ENCODE peak calls at places on chromosomes 5 and 9, in nine cellular contexts. One of them, this sample, is unnamed.

GRCh38 chr5:79512692-79513518 is 1.0 kb downstream of the HOMER1 start:
- DNase-seq in GM12878: no peak
- DNase-seq in A549: peak
- DNase-seq in sigmoid colon: no peak
- DNase-seq in tibial nerve: no peak
- DNase-seq in transverse colon: no peak
- DNase-seq in ovary: no peak
- DNase-seq in K562: peak
- DNase-seq in suprapubic skin: no peak
- DNase-seq in this sample: no peak

GRCh38 chr5:96433066-96433447 is at the start of gene PCSK1:
- DNase-seq in GM12878: no peak
- DNase-seq in A549: no peak
- DNase-seq in sigmoid colon: no peak
- DNase-seq in tibial nerve: no peak
- DNase-seq in transverse colon: no peak
- DNase-seq in ovary: no peak
- DNase-seq in K562: no peak
- DNase-seq in suprapubic skin: no peak
- DNase-seq in this sample: no peak

GRCh38 chr9:91177661-91178280 is 183.9 kb downstream of the AUH start:
- DNase-seq in GM12878: no peak
- DNase-seq in A549: no peak
- DNase-seq in sigmoid colon: no peak
- DNase-seq in tibial nerve: no peak
- DNase-seq in transverse colon: peak
- DNase-seq in ovary: peak
- DNase-seq in K562: no peak
- DNase-seq in suprapubic skin: peak
- DNase-seq in this sample: no peak

GRCh38 chr9:22625540-22625939 is 178.9 kb downstream of the DMRTA1 start:
- DNase-seq in GM12878: no peak
- DNase-seq in A549: no peak
- DNase-seq in sigmoid colon: no peak
- DNase-seq in tibial nerve: no peak
- DNase-seq in transverse colon: no peak
- DNase-seq in ovary: no peak
- DNase-seq in K562: no peak
- DNase-seq in suprapubic skin: no peak
- DNase-seq in this sample: no peak

GRCh38 chr5:151475378-151475777 is 28.0 kb downstream of the SLC36A1 start:
- DNase-seq in GM12878: no peak
- DNase-seq in A549: no peak
- DNase-seq in sigmoid colon: no peak
- DNase-seq in tibial nerve: no peak
- DNase-seq in transverse colon: no peak
- DNase-seq in ovary: no peak
- DNase-seq in K562: no peak
- DNase-seq in suprapubic skin: no peak
- DNase-seq in this sample: no peak

GRCh38 chr5:149400304-149400703 is 21.2 kb upstream of the IL17B start:
- DNase-seq in GM12878: no peak
- DNase-seq in A549: no peak
- DNase-seq in sigmoid colon: peak
- DNase-seq in tibial nerve: no peak
- DNase-seq in transverse colon: no peak
- DNase-seq in ovary: peak
- DNase-seq in K562: peak
- DNase-seq in suprapubic skin: no peak
- DNase-seq in this sample: no peak

GRCh38 chr9:115531410-115532130 is 413.6 kb upstream of the TNC start:
- DNase-seq in GM12878: no peak
- DNase-seq in A549: no peak
- DNase-seq in sigmoid colon: no peak
- DNase-seq in tibial nerve: peak
- DNase-seq in transverse colon: no peak
- DNase-seq in ovary: no peak
- DNase-seq in K562: no peak
- DNase-seq in suprapubic skin: no peak
- DNase-seq in this sample: no peak

GRCh38 chr5:135158982-135159381 is 125.0 kb upstream of the PITX1 start:
- DNase-seq in GM12878: no peak
- DNase-seq in A549: no peak
- DNase-seq in sigmoid colon: no peak
- DNase-seq in tibial nerve: no peak
- DNase-seq in transverse colon: no peak
- DNase-seq in ovary: no peak
- DNase-seq in K562: peak
- DNase-seq in suprapubic skin: no peak
- DNase-seq in this sample: no peak

GRCh38 chr5:41637869-41638268 is 127.5 kb upstream of the PLCXD3 start:
- DNase-seq in GM12878: no peak
- DNase-seq in A549: no peak
- DNase-seq in sigmoid colon: no peak
- DNase-seq in tibial nerve: no peak
- DNase-seq in transverse colon: no peak
- DNase-seq in ovary: no peak
- DNase-seq in K562: no peak
- DNase-seq in suprapubic skin: no peak
- DNase-seq in this sample: no peak

GRCh38 chr9:19306568-19306967 is 73.5 kb downstream of the RPS6 start:
- DNase-seq in GM12878: no peak
- DNase-seq in A549: no peak
- DNase-seq in sigmoid colon: no peak
- DNase-seq in tibial nerve: no peak
- DNase-seq in transverse colon: no peak
- DNase-seq in ovary: no peak
- DNase-seq in K562: no peak
- DNase-seq in suprapubic skin: no peak
- DNase-seq in this sample: no peak

GRCh38 chr5:172501708-172502379 is 47.5 kb upstream of the SH3PXD2B start:
- DNase-seq in GM12878: no peak
- DNase-seq in A549: no peak
- DNase-seq in sigmoid colon: peak
- DNase-seq in tibial nerve: no peak
- DNase-seq in transverse colon: no peak
- DNase-seq in ovary: peak
- DNase-seq in K562: no peak
- DNase-seq in suprapubic skin: peak
- DNase-seq in this sample: no peak

GRCh38 chr5:16934669-16935068 is 1.4 kb downstream of the MYO10 start:
- DNase-seq in GM12878: no peak
- DNase-seq in A549: no peak
- DNase-seq in sigmoid colon: no peak
- DNase-seq in tibial nerve: no peak
- DNase-seq in transverse colon: no peak
- DNase-seq in ovary: no peak
- DNase-seq in K562: no peak
- DNase-seq in suprapubic skin: no peak
- DNase-seq in this sample: no peak

GRCh38 chr5:118553662-118554061 is 434.7 kb downstream of the DTWD2 start:
- DNase-seq in GM12878: no peak
- DNase-seq in A549: no peak
- DNase-seq in sigmoid colon: no peak
- DNase-seq in tibial nerve: peak
- DNase-seq in transverse colon: no peak
- DNase-seq in ovary: no peak
- DNase-seq in K562: no peak
- DNase-seq in suprapubic skin: peak
- DNase-seq in this sample: no peak

GRCh38 chr9:98856982-98857381 is 49.5 kb downstream of the GALNT12 start:
- DNase-seq in GM12878: no peak
- DNase-seq in A549: no peak
- DNase-seq in sigmoid colon: no peak
- DNase-seq in tibial nerve: no peak
- DNase-seq in transverse colon: no peak
- DNase-seq in ovary: no peak
- DNase-seq in K562: no peak
- DNase-seq in suprapubic skin: no peak
- DNase-seq in this sample: no peak

GRCh38 chr5:151257731-151258715 is 5.0 kb downstream of the GM2A start:
- DNase-seq in GM12878: peak
- DNase-seq in A549: no peak
- DNase-seq in sigmoid colon: no peak
- DNase-seq in tibial nerve: no peak
- DNase-seq in transverse colon: peak
- DNase-seq in ovary: no peak
- DNase-seq in K562: no peak
- DNase-seq in suprapubic skin: peak
- DNase-seq in this sample: no peak

GRCh38 chr5:55360190-55360589 is 52.4 kb downstream of the MTREX start:
- DNase-seq in GM12878: no peak
- DNase-seq in A549: no peak
- DNase-seq in sigmoid colon: no peak
- DNase-seq in tibial nerve: no peak
- DNase-seq in transverse colon: no peak
- DNase-seq in ovary: no peak
- DNase-seq in K562: no peak
- DNase-seq in suprapubic skin: no peak
- DNase-seq in this sample: no peak

GRCh38 chr9:78788101-78788500 is 491.2 kb downstream of the PSAT1 start:
- DNase-seq in GM12878: no peak
- DNase-seq in A549: no peak
- DNase-seq in sigmoid colon: no peak
- DNase-seq in tibial nerve: no peak
- DNase-seq in transverse colon: no peak
- DNase-seq in ovary: no peak
- DNase-seq in K562: no peak
- DNase-seq in suprapubic skin: no peak
- DNase-seq in this sample: no peak

GRCh38 chr5:112687306-112687705 is 50.4 kb upstream of the APC start:
- DNase-seq in GM12878: no peak
- DNase-seq in A549: no peak
- DNase-seq in sigmoid colon: no peak
- DNase-seq in tibial nerve: no peak
- DNase-seq in transverse colon: no peak
- DNase-seq in ovary: no peak
- DNase-seq in K562: no peak
- DNase-seq in suprapubic skin: no peak
- DNase-seq in this sample: peak
- TF ChIP-seq EP300 in GM12878: no peak
- TF ChIP-seq EP300 in A549: no peak
- TF ChIP-seq EP300 in sigmoid colon: no peak
- TF ChIP-seq EP300 in tibial nerve: no peak
- TF ChIP-seq EP300 in transverse colon: no peak
- TF ChIP-seq EP300 in ovary: no peak
- TF ChIP-seq EP300 in K562: no peak
- TF ChIP-seq EP300 in suprapubic skin: no peak
- TF ChIP-seq EP300 in this sample: no peak

GRCh38 chr9:88678431-88678830 is 143.5 kb downstream of the NXNL2 start:
- DNase-seq in GM12878: no peak
- DNase-seq in A549: no peak
- DNase-seq in sigmoid colon: no peak
- DNase-seq in tibial nerve: no peak
- DNase-seq in transverse colon: no peak
- DNase-seq in ovary: no peak
- DNase-seq in K562: no peak
- DNase-seq in suprapubic skin: no peak
- DNase-seq in this sample: no peak
- TF ChIP-seq EP300 in GM12878: no peak
- TF ChIP-seq EP300 in A549: no peak
- TF ChIP-seq EP300 in sigmoid colon: no peak
- TF ChIP-seq EP300 in tibial nerve: no peak
- TF ChIP-seq EP300 in transverse colon: no peak
- TF ChIP-seq EP300 in ovary: no peak
- TF ChIP-seq EP300 in K562: no peak
- TF ChIP-seq EP300 in suprapubic skin: no peak
- TF ChIP-seq EP300 in this sample: no peak

GRCh38 chr5:173806270-173807035 is 81.7 kb upstream of the CPEB4 start:
- DNase-seq in GM12878: no peak
- DNase-seq in A549: no peak
- DNase-seq in sigmoid colon: no peak
- DNase-seq in tibial nerve: no peak
- DNase-seq in transverse colon: no peak
- DNase-seq in ovary: no peak
- DNase-seq in K562: no peak
- DNase-seq in suprapubic skin: no peak
- DNase-seq in this sample: no peak

GRCh38 chr5:173800340-173800739 is 87.8 kb upstream of the CPEB4 start:
- DNase-seq in GM12878: no peak
- DNase-seq in A549: no peak
- DNase-seq in sigmoid colon: no peak
- DNase-seq in tibial nerve: no peak
- DNase-seq in transverse colon: no peak
- DNase-seq in ovary: no peak
- DNase-seq in K562: peak
- DNase-seq in suprapubic skin: no peak
- DNase-seq in this sample: no peak

GRCh38 chr5:173804579-173804978 is 83.6 kb upstream of the CPEB4 start:
- DNase-seq in GM12878: no peak
- DNase-seq in A549: no peak
- DNase-seq in sigmoid colon: no peak
- DNase-seq in tibial nerve: no peak
- DNase-seq in transverse colon: no peak
- DNase-seq in ovary: no peak
- DNase-seq in K562: no peak
- DNase-seq in suprapubic skin: no peak
- DNase-seq in this sample: no peak

GRCh38 chr5:173801006-173801405 is 87.1 kb upstream of the CPEB4 start:
- DNase-seq in GM12878: no peak
- DNase-seq in A549: no peak
- DNase-seq in sigmoid colon: no peak
- DNase-seq in tibial nerve: no peak
- DNase-seq in transverse colon: no peak
- DNase-seq in ovary: no peak
- DNase-seq in K562: no peak
- DNase-seq in suprapubic skin: no peak
- DNase-seq in this sample: no peak

GRCh38 chr5:173802670-173803165 is 85.4 kb upstream of the CPEB4 start:
- DNase-seq in GM12878: no peak
- DNase-seq in A549: peak
- DNase-seq in sigmoid colon: peak
- DNase-seq in tibial nerve: peak
- DNase-seq in transverse colon: peak
- DNase-seq in ovary: no peak
- DNase-seq in K562: no peak
- DNase-seq in suprapubic skin: no peak
- DNase-seq in this sample: no peak
- TF ChIP-seq EP300 in GM12878: no peak
- TF ChIP-seq EP300 in A549: peak
- TF ChIP-seq EP300 in sigmoid colon: no peak
- TF ChIP-seq EP300 in tibial nerve: no peak
- TF ChIP-seq EP300 in transverse colon: no peak
- TF ChIP-seq EP300 in ovary: no peak
- TF ChIP-seq EP300 in K562: no peak
- TF ChIP-seq EP300 in suprapubic skin: no peak
- TF ChIP-seq EP300 in this sample: no peak

DNA sequence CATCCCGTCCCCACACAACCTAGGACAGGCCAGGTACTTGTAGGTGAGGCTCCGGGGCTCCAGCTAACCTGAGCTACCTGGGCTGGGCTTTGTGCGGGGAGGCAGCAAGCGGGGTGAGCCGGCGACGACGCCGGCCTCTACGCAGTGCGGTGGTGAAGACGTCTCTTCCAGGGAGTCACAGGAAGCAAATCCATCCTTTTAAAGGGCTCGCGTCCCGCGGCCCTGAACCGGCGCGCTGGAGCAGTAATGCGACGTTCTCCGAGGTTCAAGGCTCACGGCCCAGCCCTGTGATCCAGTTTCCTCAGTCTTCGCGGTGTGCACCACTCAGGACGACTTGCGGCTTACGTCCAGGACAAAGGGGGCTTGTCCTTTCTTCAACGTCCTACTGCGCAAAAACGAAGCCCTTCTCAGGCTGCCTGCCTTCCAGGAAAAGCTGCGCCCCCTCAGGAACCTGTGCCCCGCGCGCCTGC is 476 bp upstream of the SPIN1 start:
- DNase-seq in GM12878: no peak
- DNase-seq in A549: peak
- DNase-seq in sigmoid colon: peak
- DNase-seq in tibial nerve: no peak
- DNase-seq in transverse colon: peak
- DNase-seq in ovary: peak
- DNase-seq in K562: peak
- DNase-seq in suprapubic skin: peak
- DNase-seq in this sample: no peak
- TF ChIP-seq EP300 in GM12878: no peak
- TF ChIP-seq EP300 in A549: no peak
- TF ChIP-seq EP300 in sigmoid colon: no peak
- TF ChIP-seq EP300 in tibial nerve: no peak
- TF ChIP-seq EP300 in transverse colon: no peak
- TF ChIP-seq EP300 in ovary: no peak
- TF ChIP-seq EP300 in K562: no peak
- TF ChIP-seq EP300 in suprapubic skin: no peak
- TF ChIP-seq EP300 in this sample: no peak

This sample was measured in H1.